ENCODE peak calls at places on chromosomes 12 and 14, in four cellular contexts. A is right lobe of liver, D is A673, S is right cardiac atrium. W is an unnamed sample. For H3K9me3, the result is how much of the 10 kb centered on the place peaks cover.

GRCh38 chr14:96661244-96661969 is 135.8 kb upstream of the VRK1 start:
- DNase-seq in D (no peak), S (no peak), A (no peak), W (no peak)

GRCh38 chr12:104180389-104180788 is 35.2 kb upstream of the TXNRD1 start:
- DNase-seq in A (no peak), D (no peak), S (no peak), W (no peak)

GRCh38 chr12:87413784-87414183 is 615.4 kb downstream of the C12orf50 start:
- DNase-seq in A (no peak), D (peak), S (no peak), W (no peak)

GRCh38 chr12:47854531-47854930 is 34.8 kb upstream of the HDAC7 start:
- DNase-seq in A (no peak), S (no peak), D (no peak), W (no peak)

GRCh38 chr12:51407604-51408003 is 16.4 kb upstream of the GALNT6 start:
- DNase-seq in D (no peak), A (no peak), S (no peak), W (no peak)

GRCh38 chr14:88245321-88245720 is 77.7 kb downstream of the KCNK10 start:
- DNase-seq in D (peak), S (no peak), A (no peak), W (no peak)

GRCh38 chr12:50825372-50825838 is 17.3 kb upstream of the TMPRSS12 start:
- DNase-seq in S (no peak), A (no peak), D (peak), W (peak)

GRCh38 chr12:122668268-122668667 is 34.9 kb downstream of the HCAR2 start:
- DNase-seq in S (no peak), D (no peak), A (no peak), W (no peak)

GRCh38 chr12:131830335-131831020 is 2.3 kb downstream of the MMP17 start:
- DNase-seq in S (peak), A (peak), D (peak), W (no peak)

GRCh38 chr12:92945659-92946220 is 16.6 kb upstream of the EEA1 start:
- DNase-seq in D (no peak), S (no peak), A (peak), W (no peak)

GRCh38 chr14:77024171-77024627 is 4.3 kb downstream of the IRF2BPL start:
- DNase-seq in D (peak), A (peak), S (peak), W (peak)

GRCh38 chr12:14239350-14239934 is 126.0 kb upstream of the ATF7IP start:
- DNase-seq in D (peak), S (peak), A (peak), W (no peak)

GRCh38 chr14:87628129-87628528 is 364.9 kb downstream of the GALC start:
- DNase-seq in S (peak), D (peak), A (no peak), W (no peak)

GRCh38 chr12:129184066-129184695 is 330.9 kb downstream of the GLT1D1 start:
- DNase-seq in S (no peak), A (no peak), D (no peak), W (no peak)

GRCh38 chr14:24353551-24354529 is 14.0 kb upstream of the RIPK3 start:
- DNase-seq in D (no peak), S (no peak), A (no peak), W (no peak)

GRCh38 chr14:35534130-35534883 is at the start of gene INSM2:
- DNase-seq in S (peak), D (peak), A (peak), W (no peak)

GRCh38 chr12:20477691-20478090 is 109.4 kb downstream of the PDE3A start:
- DNase-seq in D (no peak), A (no peak), S (no peak), W (no peak)

GRCh38 chr14:77063581-77064289 is 34.3 kb upstream of the CIPC start:
- DNase-seq in D (no peak), S (no peak), A (no peak), W (no peak)

GRCh38 chr14:102878970-102879460 is 43.4 kb upstream of the AMN start:
- DNase-seq in S (no peak), D (no peak), A (peak), W (no peak)

GRCh38 chr14:37251778-37252177 is 54.0 kb downstream of the MIPOL1 start:
- DNase-seq in D (no peak), S (no peak), A (no peak), W (no peak)

GRCh38 chr14:93909429-93910128 is 17.6 kb upstream of the FAM181A start:
- DNase-seq in A (no peak), S (no peak), D (no peak), W (no peak)

GRCh38 chr14:66649515-66649914 is 141.6 kb downstream of the GPHN start:
- DNase-seq in A (no peak), S (no peak), D (no peak), W (peak)

GRCh38 chr12:125340791-125341190 is 275.6 kb downstream of the AACS start:
- DNase-seq in A (peak), S (no peak), D (peak), W (no peak)

GRCh38 chr12:49031573-49032161 is 13.1 kb upstream of the PRKAG1 start:
- DNase-seq in D (no peak), A (peak), S (no peak), W (no peak)

GRCh38 chr12:93624595-93625294 is 52.3 kb downstream of the SOCS2 start:
- DNase-seq in D (peak), A (no peak), S (no peak), W (no peak)

GRCh38 chr14:51395361-51395849 is 155.4 kb downstream of the TMX1 start:
- DNase-seq in A (no peak), D (no peak), S (peak), W (no peak)

GRCh38 chr12:80490329-80490728 is 46.3 kb downstream of the PTPRQ start:
- DNase-seq in D (no peak), S (no peak), A (no peak), W (no peak)

GRCh38 chr14:90184571-90185266 is 71.6 kb upstream of the PSMC1 start:
- DNase-seq in D (no peak), S (no peak), A (no peak), W (no peak)

GRCh38 chr12:93010461-93010860 is 81.4 kb upstream of the EEA1 start:
- DNase-seq in S (no peak), A (no peak), D (no peak), W (no peak)

GRCh38 chr14:77707355-77707723 is 484 bp downstream of the ALKBH1 start:
- DNase-seq in D (peak), A (peak), S (no peak), W (no peak)

GRCh38 chr12:120849765-120850164 is 54.4 kb downstream of the SPPL3 start:
- DNase-seq in D (no peak), S (no peak), A (peak), W (no peak)

GRCh38 chr12:27635349-27635972 is 60.8 kb upstream of the REP15 start:
- DNase-seq in S (no peak), A (no peak), D (peak), W (peak)

GRCh38 chr12:124020398-124021024 is 47.5 kb downstream of the ZNF664 start:
- DNase-seq in S (no peak), D (no peak), A (no peak), W (no peak)

GRCh38 chr12:42299392-42300308 is 26.2 kb downstream of the ZCRB1 start:
- DNase-seq in D (peak), S (no peak), A (no peak), W (no peak)

GRCh38 chr14:47710581-47710980 is 35.2 kb upstream of the MDGA2 start:
- DNase-seq in D (no peak), S (no peak), A (no peak), W (no peak)

GRCh38 chr12:6978188-6978986 is 7.7 kb downstream of the EMG1 start:
- DNase-seq in A (no peak), S (no peak), D (no peak), W (no peak)

DNA sequence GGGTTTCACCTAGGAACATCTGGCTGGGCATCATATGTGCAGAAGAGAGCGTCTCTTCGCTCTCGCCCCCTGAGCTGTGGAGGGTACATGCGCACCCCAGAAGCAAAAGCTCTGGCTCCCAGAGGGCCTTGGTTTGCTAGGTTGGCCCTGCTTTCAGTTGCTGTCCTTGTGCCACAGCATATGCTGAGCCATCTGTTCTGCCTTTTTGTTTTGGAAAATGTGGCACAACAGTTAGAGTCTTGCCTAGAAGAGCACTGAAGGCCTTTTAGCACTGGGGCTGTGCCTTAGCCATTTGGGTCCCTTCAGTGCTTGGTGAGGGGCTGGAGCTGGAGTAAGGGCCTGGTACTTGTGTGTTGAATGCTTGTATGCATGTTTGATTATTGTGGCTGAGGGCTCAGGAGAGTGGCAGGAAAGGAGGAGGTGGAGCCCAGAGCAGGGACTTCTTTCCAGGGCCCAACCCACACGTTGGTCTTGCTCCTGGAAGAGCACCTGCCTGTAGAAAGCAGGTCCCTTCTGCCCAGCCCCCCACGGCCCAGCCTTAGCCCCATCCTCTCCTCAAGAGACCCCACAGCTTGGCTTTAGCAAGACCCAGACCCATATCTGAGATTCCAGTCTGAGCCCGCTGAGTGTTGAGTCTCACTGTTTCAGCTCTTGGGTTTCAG is 113.7 kb downstream of the SLC25A47 start:
- DNase-seq in D (no peak), A (no peak), S (no peak), W (no peak)
- H3K4me3 ChIP-seq in D (no peak), A (no peak), S (no peak), W (no peak)

GRCh38 chr14:29166507-29166906 is 399.9 kb downstream of the FOXG1 start:
- DNase-seq in S (no peak), A (no peak), D (no peak), W (no peak)
- H3K9me3 ChIP-seq in S (under half), A (under half), D (under half), W (under half)

DNA sequence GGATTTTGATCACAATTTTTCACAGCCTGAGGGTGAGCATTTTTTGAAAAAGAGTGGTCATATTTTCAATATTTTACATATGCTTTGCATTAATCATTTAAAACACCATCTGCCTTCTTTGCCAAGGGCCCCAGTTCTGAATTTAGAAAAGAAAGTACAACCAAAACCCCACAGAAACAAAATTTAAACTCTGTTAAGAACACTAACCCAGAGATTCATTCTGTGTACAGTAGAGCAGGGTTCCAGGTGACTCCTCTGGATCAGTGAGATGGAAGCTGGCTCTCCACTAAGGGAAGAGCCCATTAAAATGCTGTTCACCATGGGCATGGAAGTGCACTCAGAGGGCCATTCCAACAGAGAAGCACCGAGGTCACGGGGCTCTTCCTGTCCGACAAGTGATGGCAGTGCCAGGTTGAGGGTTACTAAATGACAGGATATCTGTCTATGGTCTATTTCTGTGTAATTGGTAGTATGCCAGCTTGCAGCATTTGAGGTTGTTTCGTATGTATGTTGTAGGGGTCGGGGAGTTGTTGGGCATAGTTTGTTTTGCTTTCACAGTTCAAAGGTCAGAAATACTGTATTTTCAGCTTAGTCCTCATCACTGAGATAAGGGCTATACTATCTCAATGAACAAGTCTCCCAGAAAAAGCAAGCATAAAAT is 95.9 kb downstream of the SLC35F4 start:
- DNase-seq in A (no peak), S (no peak), D (no peak), W (no peak)
- H3K4me3 ChIP-seq in A (no peak), S (no peak), D (no peak), W (no peak)

DNA sequence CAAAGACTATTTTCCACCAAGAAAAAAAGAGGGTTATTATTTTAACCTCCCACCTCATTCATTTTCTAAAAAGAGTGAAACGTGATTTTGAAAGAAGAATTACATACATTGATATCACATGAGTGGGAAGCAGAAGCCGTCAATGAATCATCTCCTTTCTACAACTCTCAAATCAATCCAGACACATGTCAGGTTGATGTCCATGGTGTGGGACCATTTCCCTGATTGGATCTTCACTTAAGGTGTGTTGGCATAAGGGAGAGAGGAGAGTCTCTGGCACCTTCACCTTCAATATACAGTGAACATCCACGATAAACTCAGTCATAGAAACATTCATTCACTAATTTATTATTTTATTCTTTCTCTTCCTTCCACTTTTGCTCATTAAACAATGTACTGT is 1095.1 kb downstream of the BCL11B start:
- DNase-seq in A (no peak), S (no peak), D (no peak), W (no peak)
- H3K9me3 ChIP-seq in A (under half), S (under half), D (under half), W (under half)

W was measured in CD4-positive, CD25-positive, alpha-beta regulatory T cell.